ENCODE peak calls at places on chromosomes 5 and 9, in nine cellular contexts. U, N, I, Z, V, S, W, R and X are unnamed samples.

GRCh38 chr5:135341696-135342095 is 57.3 kb downstream of the MACROH2A1 start:
- DNase-seq in U (no peak), N (no peak), I (no peak), Z (no peak), V (no peak), S (no peak), W (no peak), R (no peak), X (no peak)

GRCh38 chr5:151147033-151147432 is 10.5 kb downstream of the ANXA6 start:
- DNase-seq in U (no peak), N (no peak), I (no peak), Z (no peak), V (no peak), S (no peak), W (no peak), R (no peak), X (no peak)

GRCh38 chr5:115419794-115420585 is 123.5 kb upstream of the CCDC112 start:
- DNase-seq in U (no peak), N (no peak), I (no peak), Z (peak; percentile 95), V (no peak), S (peak; percentile 71), W (no peak), R (no peak), X (no peak)

GRCh38 chr5:32852535-32852934 is 141.4 kb downstream of the NPR3 start:
- DNase-seq in U (peak; percentile 46), N (no peak), I (no peak), Z (peak; percentile 89), V (no peak), S (peak; percentile 83), W (no peak), R (no peak), X (no peak)

GRCh38 chr5:157750320-157750719 is 6.8 kb downstream of the LSM11 start:
- DNase-seq in U (no peak), N (no peak), I (no peak), Z (peak; percentile 71), V (no peak), S (no peak), W (no peak), R (no peak), X (no peak)

GRCh38 chr9:115882911-115883310 is 270.7 kb upstream of the PAPPA start:
- DNase-seq in U (no peak), N (no peak), I (no peak), Z (peak; percentile 21), V (no peak), S (peak; percentile 22), W (no peak), R (no peak), X (no peak)

GRCh38 chr5:147751156-147751830 is 31.2 kb downstream of the JAKMIP2 start:
- DNase-seq in U (no peak), N (peak; percentile 27), I (peak; percentile 88), Z (no peak), V (no peak), S (no peak), W (no peak), R (no peak), X (peak; percentile 22)

GRCh38 chr5:82225525-82226172 is 52.5 kb downstream of the RPS23 start:
- DNase-seq in U (peak; percentile 49), N (no peak), I (peak; percentile 63), Z (peak; percentile 85), V (peak; percentile 69), S (peak; percentile 62), W (peak; percentile 41), R (peak; percentile 64), X (peak; percentile 46)

GRCh38 chr9:88773627-88774244 is 217.5 kb upstream of the S1PR3 start:
- DNase-seq in U (no peak), N (no peak), I (no peak), Z (peak; percentile 63), V (peak; percentile 39), S (peak; percentile 74), W (no peak), R (no peak), X (no peak)